ENCODE peak calls at places on chromosome 11, in eight cellular contexts. G, R, E, X, F, V, S and Y are unnamed samples.

GRCh38 chr11:122743949-122744876 is 88.7 kb downstream of the UBASH3B start:
- DNase-seq in R (peak; percentile 93), S (peak; percentile 22), G (peak; percentile 20), V (no peak), X (peak; percentile 69), E (no peak), F (peak; percentile 61), Y (peak; percentile 82)

GRCh38 chr11:70111269-70112016 is 33.3 kb downstream of the ANO1 start:
- DNase-seq in F (peak; percentile 48), V (no peak), G (peak; percentile 88), R (peak; percentile 25), X (no peak), S (peak; percentile 28), E (peak; percentile 39), Y (no peak)

GRCh38 chr11:69899957-69900821 is 81.0 kb upstream of the FGF3 start:
- DNase-seq in V (no peak), R (no peak), X (no peak), E (peak; percentile 56), G (peak; percentile 36), S (peak; percentile 84), F (no peak), Y (no peak)

GRCh38 chr11:75437966-75438659 is 5.1 kb upstream of the KLHL35 start:
- DNase-seq in F (no peak), V (no peak), G (no peak), E (no peak), S (no peak), R (no peak), X (no peak), Y (no peak)

GRCh38 chr11:105244157-105244820 is 104.7 kb upstream of the CARD18 start:
- DNase-seq in G (no peak), E (peak; percentile 71), V (no peak), S (peak; percentile 9), R (no peak), F (no peak), X (peak; percentile 68), Y (no peak)

GRCh38 chr11:82796970-82797594 is 63.4 kb upstream of the FAM181B start:
- DNase-seq in X (no peak), S (peak; percentile 35), G (no peak), F (peak; percentile 12), E (no peak), V (peak; percentile 58), R (no peak), Y (no peak)

GRCh38 chr11:115566185-115566765 is 62.1 kb upstream of the CADM1 start:
- DNase-seq in E (no peak), X (no peak), G (no peak), S (no peak), F (no peak), R (no peak), V (no peak), Y (no peak)

GRCh38 chr11:134987223-134987768 is 575.3 kb upstream of the B3GAT1 start:
- DNase-seq in S (no peak), V (no peak), G (no peak), E (no peak), F (peak; percentile 41), X (no peak), R (no peak), Y (no peak)

GRCh38 chr11:88042238-88043032 is 132.8 kb downstream of the RAB38 start:
- DNase-seq in F (no peak), G (no peak), S (no peak), V (no peak), X (no peak), R (no peak), E (no peak), Y (no peak)

GRCh38 chr11:131838016-131838415 is 467.6 kb downstream of the NTM start:
- DNase-seq in R (no peak), F (no peak), S (no peak), E (no peak), G (no peak), V (no peak), X (no peak), Y (no peak)

GRCh38 chr11:46643986-46644385 is 26.6 kb downstream of the ATG13 start:
- DNase-seq in R (no peak), E (no peak), S (no peak), V (no peak), X (no peak), G (no peak), F (no peak), Y (no peak)

GRCh38 chr11:74311352-74311926 is at the start of gene P4HA3:
- DNase-seq in G (no peak), V (peak; percentile 51), R (no peak), F (peak; percentile 66), E (peak; percentile 64), X (peak; percentile 81), S (peak; percentile 68), Y (peak; percentile 12)

GRCh38 chr11:57547854-57548377 is 10.5 kb downstream of the SMTNL1 start:
- DNase-seq in V (no peak), F (no peak), E (no peak), X (no peak), S (peak; percentile 76), R (no peak), G (no peak), Y (no peak)

GRCh38 chr11:90717522-90717921 is 494.7 kb upstream of the CHORDC1 start:
- DNase-seq in E (no peak), S (no peak), F (no peak), R (no peak), G (no peak), V (no peak), X (no peak), Y (no peak)

GRCh38 chr11:33015621-33016551 is at the start of gene DEPDC7:
- DNase-seq in G (peak; percentile 58), R (no peak), S (peak; percentile 73), E (peak; percentile 92), V (peak; percentile 94), F (peak; percentile 90), X (peak; percentile 88), Y (peak; percentile 62)

GRCh38 chr11:22539851-22540376 is 85.7 kb downstream of the FANCF start:
- DNase-seq in R (no peak), X (no peak), V (no peak), S (no peak), F (no peak), E (no peak), G (no peak), Y (no peak)

GRCh38 chr11:44840526-44840925 is 110.2 kb downstream of the TP53I11 start:
- DNase-seq in V (no peak), G (no peak), S (no peak), R (no peak), F (no peak), X (no peak), E (no peak), Y (no peak)

GRCh38 chr11:69172674-69173073 is 16.9 kb downstream of the SMIM38 start:
- DNase-seq in X (no peak), F (no peak), R (no peak), G (no peak), E (peak; percentile 51), V (no peak), S (no peak), Y (no peak)

GRCh38 chr11:15412054-15412453 is 297.3 kb downstream of the INSC start:
- DNase-seq in E (no peak), F (no peak), G (no peak), V (no peak), R (no peak), S (no peak), X (no peak), Y (no peak)

GRCh38 chr11:34274712-34275398 is 83.0 kb downstream of the ABTB2 start:
- DNase-seq in G (peak; percentile 99), V (peak; percentile 55), X (peak; percentile 96), R (no peak), S (peak; percentile 65), F (peak; percentile 73), E (peak; percentile 94), Y (no peak)

GRCh38 chr11:11909727-11910126 is 68.0 kb downstream of the USP47 start:
- DNase-seq in E (no peak), G (no peak), V (no peak), F (no peak), R (no peak), X (no peak), S (no peak), Y (no peak)

GRCh38 chr11:104713366-104713765 is 184.9 kb downstream of the CASP12 start:
- DNase-seq in V (no peak), G (no peak), R (no peak), E (no peak), F (no peak), S (no peak), X (no peak), Y (no peak)

DNA sequence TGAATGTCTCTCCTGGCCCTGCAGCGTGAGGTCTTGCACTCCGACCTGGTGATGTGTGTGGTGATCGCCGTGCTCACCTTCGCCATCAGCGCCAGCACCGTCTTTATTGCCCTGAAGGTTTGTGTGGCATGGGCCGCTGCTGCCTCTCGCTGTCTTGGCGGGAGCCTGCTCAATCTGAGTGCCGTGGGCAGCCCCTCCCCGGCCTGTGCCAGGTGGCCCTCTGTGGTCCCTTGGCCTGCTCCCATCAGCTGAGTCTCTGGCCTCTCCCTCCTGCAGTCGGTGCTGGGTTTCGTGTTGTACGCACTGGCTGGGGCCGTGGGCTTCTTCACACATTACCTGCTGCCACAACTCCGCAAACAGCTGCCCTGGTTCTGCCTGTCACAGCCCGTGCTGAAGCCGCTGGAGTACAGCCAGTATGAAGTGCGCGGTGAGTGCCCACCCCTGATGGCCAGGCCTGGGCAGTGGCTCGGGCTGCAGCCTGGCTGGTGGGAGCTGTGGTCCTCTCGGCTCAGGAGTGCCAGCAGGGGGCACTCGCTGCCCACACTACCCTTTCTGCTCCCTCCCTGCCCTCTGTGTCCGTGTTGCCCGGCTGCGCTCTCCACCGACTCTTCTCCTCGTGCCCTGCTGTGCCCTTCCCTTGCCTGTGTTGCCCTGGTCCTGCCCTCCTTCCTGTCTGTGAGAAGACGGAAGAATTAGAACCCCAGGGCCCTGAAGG is 10.2 kb downstream of the PCNX3 start:
- DNase-seq in X (no peak), G (no peak), F (peak; percentile 70), E (peak; percentile 61), V (peak; percentile 71), R (no peak), S (peak; percentile 60), Y (peak; percentile 77)
- TF ChIP-seq CTCF in X (peak; percentile 38), G (no peak), F (peak; percentile 65), E (peak; percentile 62), V (peak; percentile 85), R (peak; percentile 34), S (peak; percentile 39), Y (peak; percentile 66)

GRCh38 chr11:96218013-96218412 is 125.0 kb downstream of the MAML2 start:
- DNase-seq in G (no peak), X (no peak), V (no peak), R (no peak), F (no peak), E (no peak), S (no peak), Y (no peak)
- H3K27ac ChIP-seq in G (no peak overlapping the region), X (peak overlapping the region; percentile 67), V (no peak overlapping the region), R (peak overlapping the region; percentile 95), F (peak overlapping the region; percentile 1), E (no peak overlapping the region), S (no peak overlapping the region), Y (no peak overlapping the region)

DNA sequence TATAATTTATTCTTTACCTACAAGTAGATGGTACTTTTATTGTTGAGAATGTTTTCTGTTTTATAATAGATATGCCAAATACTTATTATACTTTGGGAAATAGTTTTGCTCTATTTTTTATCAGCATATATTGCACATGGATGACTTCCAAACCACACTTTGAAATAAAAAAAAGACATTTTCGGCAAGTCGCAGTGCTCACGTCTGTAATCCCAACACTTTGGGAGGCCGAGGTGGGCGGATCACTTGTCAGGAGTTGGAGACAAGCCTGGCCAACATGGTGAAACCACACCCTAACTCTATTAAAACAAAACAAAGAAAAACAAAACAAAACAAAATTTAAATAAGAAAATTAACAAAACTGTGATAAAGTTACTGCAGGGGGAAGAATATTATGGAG is 983.9 kb upstream of the CNTN5 start:
- DNase-seq in G (no peak), S (no peak), R (no peak), X (no peak), V (no peak), F (no peak), E (no peak), Y (no peak)
- TF ChIP-seq CTCF in G (no peak), S (no peak), R (no peak), X (no peak), V (no peak), F (no peak), E (no peak), Y (no peak)

GRCh38 chr11:31870609-31871309 is 59.6 kb upstream of the PAX6 start:
- DNase-seq in R (peak; percentile 50), G (no peak), S (peak; percentile 40), X (no peak), E (peak; percentile 48), V (no peak), F (peak; percentile 26), Y (no peak)
- H3K27ac ChIP-seq in R (no peak overlapping the region), G (no peak overlapping the region), S (no peak overlapping the region), X (no peak overlapping the region), E (no peak overlapping the region), V (no peak overlapping the region), F (no peak overlapping the region), Y (no peak overlapping the region)